ENCODE peak calls at places on chromosome 1, in eight cellular contexts. K is psoas muscle, Y is left ventricle myocardium inferior, T is fibroblast of lung, Z is stomach, R is adrenal gland, X is aorta, D is thoracic aorta. G is an unnamed sample.
A peak's percentile ranks its signal among the peaks of the same experiment; 100 is the strongest.

GRCh38 chr1:23168462-23169218 is at the start of gene LUZP1:
- DNase-seq in K (peak; percentile 95), Y (peak; percentile 90), T (peak; percentile 73), Z (peak; percentile 92), R (peak; percentile 96), X (peak; percentile 97), D (peak; percentile 52), G (peak; percentile 94)

GRCh38 chr1:86552376-86552775 is 5.5 kb downstream of the CLCA4 start:
- DNase-seq in K (peak; percentile 46), Y (no peak), T (no peak), Z (no peak), R (no peak), X (no peak), D (no peak), G (no peak)

GRCh38 chr1:228691926-228692325 is 43.4 kb upstream of the RHOU start:
- DNase-seq in K (no peak), Y (no peak), T (peak; percentile 21), Z (peak; percentile 32), R (no peak), X (no peak), D (no peak), G (peak; percentile 42)

GRCh38 chr1:22452401-22452963 is 831 bp downstream of the ZBTB40 start:
- DNase-seq in K (peak; percentile 62), Y (peak; percentile 25), T (peak; percentile 53), Z (no peak), R (peak; percentile 80), X (no peak), D (no peak), G (peak; percentile 44)

GRCh38 chr1:227733751-227734545 is 1.2 kb downstream of the JMJD4 start:
- DNase-seq in K (no peak), Y (no peak), T (no peak), Z (no peak), R (peak; percentile 58), X (peak; percentile 71), D (no peak), G (no peak)

GRCh38 chr1:82565146-82565545 is 764.4 kb downstream of the ADGRL2 start:
- DNase-seq in K (no peak), Y (no peak), T (peak; percentile 91), Z (no peak), R (no peak), X (no peak), D (no peak), G (no peak)

GRCh38 chr1:118636004-118636403 is 352.1 kb downstream of the TBX15 start:
- DNase-seq in K (no peak), Y (no peak), T (no peak), Z (no peak), R (no peak), X (no peak), D (no peak), G (no peak)

GRCh38 chr1:109969430-109969829 is 15.1 kb upstream of the AHCYL1 start:
- DNase-seq in K (no peak), Y (no peak), T (peak; percentile 72), Z (no peak), R (no peak), X (no peak), D (no peak), G (no peak)

GRCh38 chr1:207868769-207869721 is 41.9 kb downstream of the CD34 start:
- DNase-seq in K (peak; percentile 86), Y (peak; percentile 85), T (peak; percentile 61), Z (peak; percentile 83), R (peak; percentile 90), X (peak; percentile 95), D (no peak), G (peak; percentile 83)

GRCh38 chr1:59367269-59368006 is 70.5 kb downstream of the FGGY start:
- DNase-seq in K (peak; percentile 81), Y (peak; percentile 70), T (peak; percentile 96), Z (peak; percentile 31), R (peak; percentile 92), X (peak; percentile 79), D (peak; percentile 8), G (peak; percentile 83)

GRCh38 chr1:31795801-31796621 is 19.8 kb downstream of the SPOCD1 start:
- DNase-seq in K (peak; percentile 44), Y (no peak), T (peak; percentile 86), Z (peak; percentile 27), R (peak; percentile 56), X (no peak), D (no peak), G (no peak)

GRCh38 chr1:66932291-66932690 is 7.5 kb downstream of the MIER1 start:
- DNase-seq in K (no peak), Y (no peak), T (no peak), Z (no peak), R (no peak), X (no peak), D (no peak), G (no peak)

GRCh38 chr1:66930823-66931174 is 6.0 kb downstream of the MIER1 start:
- DNase-seq in K (no peak), Y (no peak), T (no peak), Z (no peak), R (no peak), X (no peak), D (no peak), G (no peak)

GRCh38 chr1:66931548-66932124 is 6.8 kb downstream of the MIER1 start:
- DNase-seq in K (no peak), Y (no peak), T (no peak), Z (no peak), R (no peak), X (no peak), D (no peak), G (no peak)

GRCh38 chr1:66937529-66938234 is 12.9 kb downstream of the MIER1 start:
- DNase-seq in K (no peak), Y (no peak), T (no peak), Z (no peak), R (no peak), X (no peak), D (no peak), G (no peak)

GRCh38 chr1:66933887-66934700 is 9.3 kb downstream of the MIER1 start:
- DNase-seq in K (no peak), Y (no peak), T (no peak), Z (no peak), R (no peak), X (no peak), D (no peak), G (no peak)
- H3K27ac ChIP-seq in K (no peak overlapping the region), Y (no peak overlapping the region), T (peak overlapping the region; percentile 68), Z (peak overlapping the region; percentile 98), R (peak overlapping the region; percentile 97), X (no peak overlapping the region), D (peak overlapping the region; percentile 25), G (peak overlapping the region; percentile 98)

GRCh38 chr1:225460737-225461532 is 33.1 kb upstream of the LBR start:
- DNase-seq in K (peak; percentile 28), Y (no peak), T (peak; percentile 35), Z (no peak), R (no peak), X (peak; percentile 63), D (no peak), G (no peak)

GRCh38 chr1:225460021-225460736 is 32.3 kb upstream of the LBR start:
- DNase-seq in K (peak; percentile 53), Y (no peak), T (no peak), Z (no peak), R (no peak), X (peak; percentile 74), D (no peak), G (no peak)

GRCh38 chr1:225462714-225463574 is 35.1 kb upstream of the LBR start:
- DNase-seq in K (peak; percentile 23), Y (no peak), T (no peak), Z (no peak), R (no peak), X (peak; percentile 39), D (no peak), G (no peak)

GRCh38 chr1:225461533-225462428 is 33.9 kb upstream of the LBR start:
- DNase-seq in K (peak; percentile 56), Y (no peak), T (no peak), Z (no peak), R (peak; percentile 85), X (peak; percentile 68), D (no peak), G (peak; percentile 44)

DNA sequence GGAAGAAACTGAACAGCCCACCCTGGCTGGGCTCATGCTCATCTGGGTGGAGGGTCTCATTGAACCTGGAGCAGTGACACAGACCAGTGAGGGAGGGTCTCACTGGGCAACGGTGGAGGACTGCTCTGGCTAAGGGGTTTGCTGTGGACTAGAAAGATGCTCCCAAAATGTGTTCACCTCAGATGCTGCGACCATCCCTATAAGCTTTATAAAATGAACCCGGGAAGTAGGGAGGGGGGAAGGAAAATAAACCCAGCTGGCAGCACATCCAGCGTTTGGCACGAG is 34.5 kb upstream of the LBR start:
- DNase-seq in K (peak; percentile 36), Y (no peak), T (no peak), Z (no peak), R (no peak), X (peak; percentile 58), D (no peak), G (no peak)
- H3K4me1 ChIP-seq in K (no peaks in the 10 kb centered on the region), Y (peaks cover 53% of the 10 kb centered on the region), T (peaks cover 14% of the 10 kb centered on the region), Z (peaks cover 9% of the 10 kb centered on the region), R (no peaks in the 10 kb centered on the region), X (no peaks in the 10 kb centered on the region), D (peaks cover 7% of the 10 kb centered on the region), G (peaks cover 16% of the 10 kb centered on the region)

DNA sequence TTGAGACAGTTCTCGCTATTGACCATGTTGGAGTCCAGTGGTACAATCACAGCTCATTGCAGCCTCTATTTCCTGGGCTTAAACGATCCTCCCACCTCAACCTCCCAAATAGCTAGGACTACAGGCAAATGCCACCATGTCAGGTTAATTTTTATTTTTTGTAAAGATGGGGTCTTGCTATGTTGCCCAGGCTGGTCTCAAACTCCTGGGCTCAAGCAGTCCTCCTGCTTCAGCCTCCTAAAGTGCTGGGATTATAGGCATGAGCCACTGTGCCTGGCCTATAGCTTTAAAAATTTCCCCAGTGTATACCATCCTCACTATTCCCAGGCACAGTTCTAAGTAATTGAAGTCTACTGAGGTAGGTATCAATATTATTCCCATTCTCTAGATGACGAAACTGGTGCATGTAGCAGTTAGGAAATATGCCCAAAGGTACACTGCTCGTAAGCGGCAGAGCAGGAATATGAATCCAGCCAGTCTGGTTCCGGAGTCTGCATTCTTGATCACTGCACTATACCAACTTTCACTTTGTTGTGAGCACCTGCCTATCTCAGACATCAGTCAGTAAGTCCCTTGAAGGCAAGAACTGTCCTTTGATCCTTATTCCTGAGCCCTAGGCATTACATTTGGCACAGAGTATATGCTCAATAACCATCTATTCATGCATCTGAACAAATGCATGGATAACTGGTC is 11.5 kb upstream of the SRP9 start:
- DNase-seq in K (no peak), Y (no peak), T (no peak), Z (peak; percentile 30), R (peak; percentile 43), X (no peak), D (no peak), G (no peak)
- H3K27ac ChIP-seq in K (peak overlapping the region; percentile 73), Y (peak overlapping the region; percentile 85), T (peak overlapping the region; percentile 89), Z (no peak overlapping the region), R (peak overlapping the region; percentile 93), X (no peak overlapping the region), D (peak overlapping the region; percentile 76), G (no peak overlapping the region)

GRCh38 chr1:9815150-9815549 is 8.6 kb downstream of the CLSTN1 start:
- DNase-seq in K (no peak), Y (no peak), T (no peak), Z (no peak), R (no peak), X (no peak), D (no peak), G (no peak)
- H3K4me1 ChIP-seq in K (peaks cover 21% of the 10 kb centered on the region), Y (peaks cover 25% of the 10 kb centered on the region), T (no peaks in the 10 kb centered on the region), Z (peaks cover 16% of the 10 kb centered on the region), R (peaks cover 9% of the 10 kb centered on the region), X (no peaks in the 10 kb centered on the region), D (peaks cover 18% of the 10 kb centered on the region), G (no peaks in the 10 kb centered on the region)

GRCh38 chr1:159055181-159055621 is 21.4 kb downstream of the AIM2 start:
- DNase-seq in K (no peak), Y (no peak), T (no peak), Z (no peak), R (no peak), X (no peak), D (no peak), G (no peak)
- H3K27ac ChIP-seq in K (no peak overlapping the region), Y (no peak overlapping the region), T (no peak overlapping the region), Z (no peak overlapping the region), R (no peak overlapping the region), X (no peak overlapping the region), D (no peak overlapping the region), G (no peak overlapping the region)

G was measured in testis.